ENCODE peak calls at places on chromosomes 16 and 17, in four cellular contexts. Z, W, X and K are unnamed samples.

GRCh38 chr17:7464081-7464480 is 15.3 kb downstream of the ZBTB4 start:
- DNase-seq in W (no peak), Z (no peak), X (no peak), K (no peak)

GRCh38 chr17:82388223-82388921 is 16.8 kb downstream of the UTS2R start:
- DNase-seq in X (peak; percentile 32), Z (no peak), W (peak; percentile 66), K (no peak)

GRCh38 chr17:74459622-74460021 is 6.8 kb upstream of the CD300A start:
- DNase-seq in X (no peak), Z (no peak), W (no peak), K (no peak)

GRCh38 chr17:65627892-65628622 is 66.6 kb upstream of the AXIN2 start:
- DNase-seq in X (no peak), W (no peak), Z (no peak), K (no peak)

GRCh38 chr17:58083491-58084316 is 485 bp downstream of the DYNLL2 start:
- DNase-seq in Z (peak; percentile 61), W (peak; percentile 80), X (peak; percentile 84), K (peak; percentile 80)

GRCh38 chr17:9271989-9272388 is 250.7 kb downstream of the NTN1 start:
- DNase-seq in Z (no peak), X (no peak), W (no peak), K (no peak)

GRCh38 chr16:58094791-58095574 is 34.2 kb downstream of the CFAP20 start:
- DNase-seq in Z (no peak), W (no peak), X (no peak), K (no peak)

GRCh38 chr17:57369509-57369945 is 113.2 kb downstream of the MSI2 start:
- DNase-seq in W (no peak), X (no peak), Z (no peak), K (no peak)

DNA sequence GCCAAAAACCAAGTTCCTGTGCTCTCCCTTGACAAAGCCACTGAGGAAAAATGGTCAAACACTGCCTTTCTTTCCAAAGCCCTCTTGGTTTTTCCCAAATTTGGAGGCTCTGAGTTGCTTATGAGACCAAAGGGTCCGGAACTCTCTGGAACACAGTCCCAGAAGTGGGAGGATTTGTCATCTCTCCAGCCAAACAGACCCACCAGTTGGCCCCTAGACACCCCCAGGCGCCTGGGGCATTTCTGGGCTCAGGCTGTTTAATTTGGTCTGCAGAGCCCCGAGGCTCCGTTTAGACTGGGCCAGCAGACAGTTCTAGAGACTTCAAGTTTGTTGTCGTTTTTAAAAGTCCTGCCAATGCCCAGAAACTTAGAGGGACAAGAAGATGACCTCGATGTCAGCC is 239.1 kb downstream of the SEC14L1 start:
- DNase-seq in W (no peak), Z (no peak), X (no peak), K (no peak)
- H3K27ac ChIP-seq in W (no peak overlapping the region), Z (no peak overlapping the region), X (no peak overlapping the region), K (no peak overlapping the region)

GRCh38 chr16:28064150-28064549 is 636 bp upstream of the GSG1L start:
- DNase-seq in Z (no peak), X (no peak), W (no peak), K (no peak)
- H3K27me3 ChIP-seq in Z (peaks cover 10% of the 10 kb centered on the region), X (peaks cover 49% of the 10 kb centered on the region), W (peaks cover 31% of the 10 kb centered on the region), K (peaks cover 5% of the 10 kb centered on the region)

DNA sequence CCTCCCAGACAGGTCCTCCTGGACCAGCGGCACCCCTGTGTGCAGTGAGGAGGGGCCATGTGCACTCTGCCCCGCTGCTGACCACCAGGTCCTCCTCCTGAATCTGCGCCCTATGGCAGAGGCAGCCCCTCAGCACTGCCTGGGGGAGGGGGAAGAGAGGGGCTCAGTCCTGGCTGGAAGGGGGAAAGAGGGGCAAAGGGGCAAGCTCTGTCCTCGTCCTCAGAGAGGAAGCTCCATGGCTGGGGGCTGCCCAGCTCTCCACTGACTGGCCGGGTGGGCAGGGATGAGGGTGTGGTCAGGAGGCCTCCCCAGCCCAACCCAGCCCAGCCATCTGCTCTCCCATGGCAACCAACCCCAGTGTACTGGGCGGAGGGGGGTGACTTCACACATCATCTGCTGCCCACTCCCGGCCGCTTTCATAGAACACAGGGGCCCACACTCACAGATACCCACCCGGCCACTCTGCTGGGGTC is 5.5 kb upstream of the BCAR1 start:
- DNase-seq in X (no peak), W (peak; percentile 40), Z (no peak), K (no peak)
- H3K4me1 ChIP-seq in X (peaks cover 37% of the 10 kb centered on the region), W (peaks cover 83% of the 10 kb centered on the region), Z (no peaks in the 10 kb centered on the region), K (peaks cover under 1% of the 10 kb centered on the region)

DNA sequence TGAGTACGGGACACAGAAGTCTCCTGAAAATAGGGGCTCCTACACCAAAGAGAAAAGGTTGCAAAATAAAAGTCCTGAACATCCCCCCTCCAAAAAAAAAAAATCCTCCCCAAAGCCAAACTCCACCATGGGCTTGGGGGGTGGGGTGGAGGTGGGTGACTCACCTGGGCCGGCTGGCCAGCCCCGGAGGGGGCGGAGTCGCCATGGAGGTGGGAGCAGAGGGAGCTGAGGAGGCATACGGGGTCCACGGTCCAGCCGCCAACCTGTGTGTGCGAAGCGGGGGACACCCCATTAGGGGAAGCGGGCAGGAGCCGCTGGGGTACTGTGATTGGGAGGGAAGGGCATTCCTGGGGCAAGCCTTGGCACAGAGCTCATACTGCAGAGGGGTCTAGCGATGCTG is 31.0 kb downstream of the SRCIN1 start:
- DNase-seq in Z (no peak), X (no peak), W (no peak), K (no peak)
- H3K27ac ChIP-seq in Z (no peak overlapping the region), X (no peak overlapping the region), W (no peak overlapping the region), K (no peak overlapping the region)

GRCh38 chr16:81618187-81618586 is 160.9 kb upstream of the PLCG2 start:
- DNase-seq in Z (no peak), W (no peak), X (no peak), K (no peak)

GRCh38 chr16:81617021-81617346 is 162.1 kb upstream of the PLCG2 start:
- DNase-seq in W (no peak), X (no peak), Z (no peak), K (no peak)

GRCh38 chr16:81620796-81621195 is 158.3 kb upstream of the PLCG2 start:
- DNase-seq in X (no peak), W (no peak), Z (no peak), K (no peak)

GRCh38 chr16:81620029-81620428 is 159.1 kb upstream of the PLCG2 start:
- DNase-seq in X (no peak), W (no peak), Z (no peak), K (no peak)

GRCh38 chr16:81618661-81619060 is 160.4 kb upstream of the PLCG2 start:
- DNase-seq in X (no peak), Z (no peak), W (no peak), K (no peak)
- H3K27me3 ChIP-seq in X (no peaks in the 10 kb centered on the region), Z (no peaks in the 10 kb centered on the region), W (no peaks in the 10 kb centered on the region), K (no peaks in the 10 kb centered on the region)

GRCh38 chr17:38741853-38742421 is 6.2 kb downstream of the PCGF2 start:
- DNase-seq in W (no peak), X (peak; percentile 78), Z (no peak), K (no peak)
- H3K4me1 ChIP-seq in W (peaks cover 42% of the 10 kb centered on the region), X (peaks cover 5% of the 10 kb centered on the region), Z (peaks cover 5% of the 10 kb centered on the region), K (peaks cover under 1% of the 10 kb centered on the region)